ENCODE peak calls at places on chromosomes 6 and 20, in four cellular contexts. S is H1, P is HepG2, N is GM12878. C is an unnamed sample.
A peak's percentile ranks its signal among the peaks of the same experiment; 100 is the strongest.

GRCh38 chr6:137550527-137550926 is 56.3 kb upstream of the OLIG3 start:
- DNase-seq in S (peak; percentile 48), P (no peak), N (no peak), C (no peak)

GRCh38 chr20:49297605-49298530 is 20.0 kb upstream of the ZNFX1 start:
- DNase-seq in S (no peak), P (no peak), N (no peak), C (no peak)

GRCh38 chr6:170034294-170034693 is 256.6 kb downstream of the DLL1 start:
- DNase-seq in S (no peak), P (no peak), N (no peak), C (no peak)

GRCh38 chr6:32178547-32179440 is 589 bp downstream of the RNF5 start:
- DNase-seq in S (no peak), P (no peak), N (no peak), C (no peak)

GRCh38 chr6:122692807-122693580 is 82.8 kb downstream of the PKIB start:
- DNase-seq in S (no peak), P (no peak), N (no peak), C (no peak)

GRCh38 chr6:95176322-95176721 is 401.0 kb upstream of the MANEA start:
- DNase-seq in S (no peak), P (no peak), N (no peak), C (no peak)

GRCh38 chr20:1012359-1013168 is 10.5 kb upstream of the RSPO4 start:
- DNase-seq in S (no peak), P (no peak), N (no peak), C (no peak)

GRCh38 chr20:59004763-59005522 is 2.1 kb downstream of the CTSZ start:
- DNase-seq in S (no peak), P (peak; percentile 71), N (peak; percentile 94), C (no peak)

GRCh38 chr20:49448917-49449316 is 33.6 kb downstream of the KCNB1 start:
- DNase-seq in S (no peak), P (no peak), N (no peak), C (no peak)

GRCh38 chr20:34022154-34022842 is 28.6 kb downstream of the RALY start:
- DNase-seq in S (no peak), P (peak; percentile 72), N (peak; percentile 63), C (no peak)

GRCh38 chr20:40997116-40997515 is 31.5 kb upstream of the TOP1 start:
- DNase-seq in S (peak; percentile 64), P (no peak), N (no peak), C (peak; percentile 28)

GRCh38 chr6:138546733-138547185 is 47.5 kb upstream of the NHSL1 start:
- DNase-seq in S (no peak), P (peak; percentile 67), N (no peak), C (no peak)

GRCh38 chr6:32132110-32132509 is 2.0 kb upstream of the FKBPL start:
- DNase-seq in S (no peak), P (no peak), N (no peak), C (no peak)

GRCh38 chr20:52494244-52494643 is 302.7 kb upstream of the ZFP64 start:
- DNase-seq in S (no peak), P (no peak), N (no peak), C (no peak)

GRCh38 chr6:27130668-27131428 is 116.7 kb upstream of the PRSS16 start:
- DNase-seq in S (no peak), P (no peak), N (no peak), C (no peak)

GRCh38 chr6:137846274-137846673 is 20.8 kb upstream of the TNFAIP3 start:
- DNase-seq in S (no peak), P (peak; percentile 60), N (no peak), C (no peak)

GRCh38 chr20:37298190-37298939 is 8.9 kb downstream of the MANBAL start:
- DNase-seq in S (no peak), P (no peak), N (no peak), C (no peak)

GRCh38 chr6:24981385-24981758 is 45.6 kb upstream of the RIPOR2 start:
- DNase-seq in S (peak; percentile 61), P (no peak), N (no peak), C (peak; percentile 61)

GRCh38 chr6:52517502-52518278 is 59.2 kb downstream of the TRAM2 start:
- DNase-seq in S (peak; percentile 57), P (peak; percentile 92), N (no peak), C (peak; percentile 76)

GRCh38 chr6:16206595-16207037 is 31.8 kb upstream of the GMPR start:
- DNase-seq in S (peak; percentile 59), P (peak; percentile 50), N (no peak), C (no peak)

GRCh38 chr6:26520088-26520839 is 17.9 kb upstream of the HMGN4 start:
- DNase-seq in S (no peak), P (peak; percentile 56), N (no peak), C (no peak)

GRCh38 chr20:4064118-4064962 is 49.0 kb upstream of the RNF24 start:
- DNase-seq in S (peak; percentile 80), P (no peak), N (no peak), C (no peak)
- TF ChIP-seq ZNF274 in S (no peak), P (no peak), N (no peak), C (no peak)

DNA sequence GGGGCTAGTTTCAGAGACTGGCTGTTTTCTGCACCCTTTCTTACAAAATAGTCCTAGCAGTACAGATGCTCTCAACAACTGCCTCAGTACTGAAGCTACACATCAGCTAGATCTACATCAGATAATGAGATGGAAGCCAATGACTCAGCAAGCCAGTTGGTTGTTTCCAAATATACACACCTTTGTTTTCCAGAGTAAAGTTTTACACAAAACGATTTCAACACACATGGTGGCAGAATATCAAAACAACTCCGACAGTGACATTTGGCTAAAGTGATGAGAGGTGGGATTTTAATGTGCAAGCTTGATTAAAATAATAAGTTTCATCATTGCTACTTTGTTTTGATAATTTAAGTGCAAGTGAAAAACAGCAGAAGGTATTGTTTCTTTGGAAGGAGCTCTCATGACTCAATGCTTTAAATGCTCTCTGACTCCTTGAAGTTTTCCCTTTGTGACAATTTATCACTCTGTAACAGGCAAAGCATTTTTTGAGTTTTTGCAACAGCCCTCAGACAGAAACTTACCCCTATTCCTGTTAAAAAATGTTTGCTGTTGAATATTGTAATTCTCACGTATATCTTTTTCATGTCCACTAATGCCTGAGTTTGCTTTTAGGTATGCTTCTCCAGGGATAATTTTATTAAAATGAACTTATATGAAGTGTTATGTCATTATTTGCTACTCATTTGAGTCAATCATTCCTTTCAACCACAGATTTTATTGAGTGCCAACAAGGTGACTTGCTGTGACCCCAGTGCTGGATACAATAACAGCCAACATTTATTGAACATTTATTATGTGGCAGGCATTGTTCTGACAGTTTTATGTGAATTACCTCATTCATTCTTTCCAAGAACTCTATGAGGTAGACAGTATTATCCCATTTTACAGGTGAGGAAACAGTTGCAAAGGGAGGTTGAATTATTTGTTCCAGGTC is 882.0 kb downstream of the TFAP2A start:
- DNase-seq in S (no peak), P (no peak), N (no peak), C (no peak)
- TF ChIP-seq SUZ12 in S (no peak), P (no peak), N (no peak), C (no peak)

DNA sequence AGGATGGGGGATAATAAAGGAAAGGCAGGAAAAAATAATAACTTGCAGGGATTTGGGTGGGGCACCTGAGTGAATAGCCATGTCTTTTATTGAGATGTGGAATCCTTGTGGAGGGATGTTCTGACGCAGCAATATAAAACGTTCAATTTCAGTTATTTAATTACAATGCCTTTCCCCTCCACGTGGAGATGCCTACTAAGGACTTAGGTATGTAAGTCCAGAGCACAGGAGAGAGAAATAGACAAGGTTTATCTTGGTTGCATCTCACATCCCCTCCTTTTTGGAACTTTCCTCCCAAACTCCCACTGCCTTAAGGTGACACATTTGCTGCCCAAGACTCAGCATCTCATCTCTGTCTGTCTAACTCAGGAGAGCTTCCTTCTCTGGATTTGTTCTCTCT is 52.4 kb downstream of the COL19A1 start:
- DNase-seq in S (no peak), P (no peak), N (no peak), C (no peak)
- TF ChIP-seq ZNF274 in S (no peak), P (no peak), N (no peak), C (no peak)

GRCh38 chr6:158416841-158417759 is 104.8 kb downstream of the TULP4 start:
- DNase-seq in S (no peak), P (no peak), N (no peak), C (no peak)

GRCh38 chr6:158415666-158416065 is 103.4 kb downstream of the TULP4 start:
- DNase-seq in S (no peak), P (no peak), N (no peak), C (no peak)

GRCh38 chr6:158419339-158419909 is 107.2 kb downstream of the TULP4 start:
- DNase-seq in S (no peak), P (no peak), N (no peak), C (no peak)

GRCh38 chr6:158418501-158418900 is 106.2 kb downstream of the TULP4 start:
- DNase-seq in S (no peak), P (no peak), N (no peak), C (no peak)

DNA sequence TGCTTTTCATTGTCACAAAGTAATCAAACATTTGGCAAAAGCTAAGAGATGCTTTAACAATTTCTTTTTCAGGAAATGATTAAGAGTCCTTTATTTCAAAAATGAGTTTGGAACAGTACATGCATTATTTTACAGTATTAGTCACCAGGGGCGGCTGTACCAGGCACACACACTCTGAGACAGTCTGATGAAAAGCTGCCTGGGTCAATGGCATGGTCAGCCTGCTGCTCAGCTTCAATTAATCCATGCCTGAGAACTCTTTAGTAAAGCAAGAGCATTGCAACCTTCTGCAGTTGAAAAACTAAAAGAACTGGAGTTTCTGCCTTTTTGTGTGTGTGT is 105.5 kb downstream of the TULP4 start:
- DNase-seq in S (no peak), P (no peak), N (no peak), C (no peak)
- TF ChIP-seq SUZ12 in S (no peak), P (no peak), N (no peak), C (no peak)

GRCh38 chr6:140684776-140685550 is 1310.5 kb upstream of the CITED2 start:
- DNase-seq in S (no peak), P (no peak), N (no peak), C (no peak)
- TF ChIP-seq ZNF274 in S (no peak), P (no peak), N (no peak), C (no peak)

GRCh38 chr20:47711046-47711752 is 74.1 kb downstream of the SULF2 start:
- DNase-seq in S (no peak), P (peak; percentile 99), N (no peak), C (no peak)
- TF ChIP-seq SUZ12 in S (no peak), P (no peak), N (no peak), C (no peak)

DNA sequence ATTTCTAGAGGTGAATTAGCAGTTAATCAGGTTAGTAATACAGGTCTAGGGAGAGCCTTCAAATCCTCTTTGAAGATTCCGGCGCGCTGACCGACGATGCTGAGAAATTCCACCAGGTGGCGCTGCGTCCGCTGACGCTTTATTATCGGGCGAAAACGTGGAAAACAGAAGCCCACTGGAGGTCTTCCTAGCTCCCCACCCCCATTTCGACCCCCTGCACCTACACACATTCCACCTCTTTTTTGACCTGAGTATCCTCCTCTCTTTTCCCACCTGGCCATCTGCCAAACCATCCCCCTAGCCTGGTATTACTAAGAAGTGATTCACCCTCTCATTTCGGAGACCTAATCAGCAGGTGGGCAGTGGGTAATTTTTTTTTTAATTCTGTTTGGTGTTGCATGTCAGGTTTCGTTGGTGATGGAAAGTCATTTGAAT is 65.4 kb upstream of the RIN2 start:
- DNase-seq in S (peak; percentile 90), P (peak; percentile 37), N (no peak), C (peak; percentile 27)
- TF ChIP-seq ZNF274 in S (no peak), P (no peak), N (no peak), C (no peak)